ENCODE peak calls at places on chromosome 17, in eight cellular contexts. One of them, this sample, is unnamed.

GRCh38 chr17:73231363-73231762 is 30.3 kb downstream of the CPSF4L start:
- DNase-seq in sigmoid colon: no peak
- DNase-seq in HCT116: no peak
- DNase-seq in GM23338: peak
- DNase-seq in transverse colon: peak
- DNase-seq in endothelial cell of umbilical vein: peak
- DNase-seq in stomach: no peak
- DNase-seq in Panc1: no peak
- DNase-seq in this sample: no peak

GRCh38 chr17:8994319-8994718 is 27.0 kb upstream of the NTN1 start:
- DNase-seq in GM23338: peak
- DNase-seq in endothelial cell of umbilical vein: peak
- DNase-seq in HCT116: peak
- DNase-seq in transverse colon: peak
- DNase-seq in stomach: peak
- DNase-seq in sigmoid colon: peak
- DNase-seq in Panc1: peak
- DNase-seq in this sample: no peak

GRCh38 chr17:55161935-55162555 is 102.7 kb upstream of the HLF start:
- DNase-seq in endothelial cell of umbilical vein: peak
- DNase-seq in sigmoid colon: no peak
- DNase-seq in Panc1: no peak
- DNase-seq in transverse colon: no peak
- DNase-seq in stomach: no peak
- DNase-seq in GM23338: no peak
- DNase-seq in HCT116: peak
- DNase-seq in this sample: no peak

GRCh38 chr17:75623386-75623785 is 9.8 kb upstream of the SMIM5 start:
- DNase-seq in sigmoid colon: no peak
- DNase-seq in stomach: no peak
- DNase-seq in transverse colon: no peak
- DNase-seq in Panc1: no peak
- DNase-seq in GM23338: no peak
- DNase-seq in endothelial cell of umbilical vein: no peak
- DNase-seq in HCT116: no peak
- DNase-seq in this sample: no peak

GRCh38 chr17:57424777-57425188 is 168.5 kb downstream of the MSI2 start:
- DNase-seq in stomach: no peak
- DNase-seq in Panc1: no peak
- DNase-seq in GM23338: no peak
- DNase-seq in endothelial cell of umbilical vein: peak
- DNase-seq in transverse colon: peak
- DNase-seq in HCT116: peak
- DNase-seq in sigmoid colon: no peak
- DNase-seq in this sample: no peak

GRCh38 chr17:81019563-81020442 is 15.1 kb upstream of the BAIAP2 start:
- DNase-seq in stomach: no peak
- DNase-seq in endothelial cell of umbilical vein: no peak
- DNase-seq in HCT116: no peak
- DNase-seq in GM23338: no peak
- DNase-seq in Panc1: no peak
- DNase-seq in transverse colon: no peak
- DNase-seq in sigmoid colon: peak
- DNase-seq in this sample: no peak

GRCh38 chr17:67136191-67137025 is 92.1 kb downstream of the CACNG1 start:
- DNase-seq in HCT116: no peak
- DNase-seq in Panc1: no peak
- DNase-seq in GM23338: no peak
- DNase-seq in transverse colon: no peak
- DNase-seq in stomach: no peak
- DNase-seq in endothelial cell of umbilical vein: no peak
- DNase-seq in sigmoid colon: no peak
- DNase-seq in this sample: no peak

GRCh38 chr17:55089955-55090573 is 121.5 kb downstream of the STXBP4 start:
- DNase-seq in HCT116: peak
- DNase-seq in sigmoid colon: no peak
- DNase-seq in GM23338: peak
- DNase-seq in Panc1: no peak
- DNase-seq in stomach: no peak
- DNase-seq in transverse colon: peak
- DNase-seq in endothelial cell of umbilical vein: no peak
- DNase-seq in this sample: no peak

GRCh38 chr17:39754958-39755549 is 17.3 kb downstream of the GRB7 start:
- DNase-seq in stomach: no peak
- DNase-seq in GM23338: peak
- DNase-seq in HCT116: no peak
- DNase-seq in Panc1: no peak
- DNase-seq in sigmoid colon: peak
- DNase-seq in endothelial cell of umbilical vein: no peak
- DNase-seq in transverse colon: peak
- DNase-seq in this sample: no peak

GRCh38 chr17:82402865-82403264 is 15.3 kb upstream of the HEXD start:
- DNase-seq in transverse colon: no peak
- DNase-seq in stomach: no peak
- DNase-seq in Panc1: no peak
- DNase-seq in HCT116: no peak
- DNase-seq in endothelial cell of umbilical vein: no peak
- DNase-seq in GM23338: no peak
- DNase-seq in sigmoid colon: no peak
- DNase-seq in this sample: no peak

GRCh38 chr17:21218101-21218500 is 4.1 kb upstream of the TMEM11 start:
- DNase-seq in endothelial cell of umbilical vein: peak
- DNase-seq in transverse colon: no peak
- DNase-seq in GM23338: peak
- DNase-seq in sigmoid colon: no peak
- DNase-seq in Panc1: no peak
- DNase-seq in HCT116: no peak
- DNase-seq in stomach: no peak
- DNase-seq in this sample: no peak

GRCh38 chr17:49513044-49513395 is 17.9 kb downstream of the NGFR start:
- DNase-seq in endothelial cell of umbilical vein: no peak
- DNase-seq in sigmoid colon: peak
- DNase-seq in HCT116: no peak
- DNase-seq in Panc1: no peak
- DNase-seq in GM23338: no peak
- DNase-seq in transverse colon: no peak
- DNase-seq in stomach: no peak
- DNase-seq in this sample: no peak

GRCh38 chr17:49515196-49515770 is 20.2 kb downstream of the NGFR start:
- DNase-seq in GM23338: peak
- DNase-seq in HCT116: peak
- DNase-seq in transverse colon: peak
- DNase-seq in Panc1: no peak
- DNase-seq in stomach: peak
- DNase-seq in sigmoid colon: peak
- DNase-seq in endothelial cell of umbilical vein: no peak
- DNase-seq in this sample: peak

GRCh38 chr17:49512296-49513043 is 17.4 kb downstream of the NGFR start:
- DNase-seq in Panc1: no peak
- DNase-seq in sigmoid colon: peak
- DNase-seq in transverse colon: no peak
- DNase-seq in GM23338: peak
- DNase-seq in HCT116: no peak
- DNase-seq in stomach: no peak
- DNase-seq in endothelial cell of umbilical vein: no peak
- DNase-seq in this sample: no peak

GRCh38 chr17:49514374-49514738 is 19.3 kb downstream of the NGFR start:
- DNase-seq in transverse colon: no peak
- DNase-seq in Panc1: no peak
- DNase-seq in HCT116: no peak
- DNase-seq in endothelial cell of umbilical vein: no peak
- DNase-seq in GM23338: peak
- DNase-seq in stomach: no peak
- DNase-seq in sigmoid colon: no peak
- DNase-seq in this sample: no peak

DNA sequence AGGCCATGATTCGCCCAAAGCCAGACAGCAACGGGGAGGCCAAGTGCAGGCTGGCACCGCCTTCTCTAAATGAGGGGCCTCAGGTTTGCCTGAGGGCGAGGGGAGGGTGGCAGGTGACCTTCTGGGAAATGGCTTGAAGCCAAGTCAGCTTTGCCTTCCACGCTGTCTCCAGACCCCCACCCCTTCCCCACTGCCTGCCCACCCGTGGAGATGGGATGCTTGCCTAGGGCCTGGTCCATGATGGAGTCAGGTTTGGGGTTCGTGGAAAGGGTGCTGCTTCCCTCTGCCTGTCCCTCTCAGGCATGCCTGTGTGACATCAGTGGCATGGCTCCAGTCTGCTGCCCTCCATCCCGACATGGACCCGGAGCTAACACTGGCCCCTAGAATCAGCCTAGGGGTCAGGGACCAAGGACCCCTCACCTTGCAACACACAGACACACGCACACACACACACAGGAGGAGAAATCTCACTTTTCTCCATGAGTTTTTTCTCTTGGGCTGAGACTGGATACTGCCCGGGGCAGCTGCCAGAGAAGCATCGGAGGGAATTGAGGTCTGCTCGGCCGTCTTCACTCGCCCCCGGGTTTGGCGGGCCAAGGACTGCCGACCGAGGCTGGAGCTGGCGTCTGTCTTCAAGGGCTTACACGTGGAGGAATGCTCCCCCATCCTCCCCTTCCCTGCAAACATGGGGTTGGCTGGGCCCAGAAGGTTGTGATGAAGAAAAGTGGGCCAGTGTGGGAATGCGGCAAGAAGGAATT is 18.7 kb downstream of the NGFR start:
- DNase-seq in stomach: no peak
- DNase-seq in transverse colon: no peak
- DNase-seq in sigmoid colon: peak
- DNase-seq in GM23338: no peak
- DNase-seq in Panc1: no peak
- DNase-seq in HCT116: no peak
- DNase-seq in endothelial cell of umbilical vein: no peak
- DNase-seq in this sample: no peak
- TF ChIP-seq POLR2AphosphoS5 in stomach: no peak
- TF ChIP-seq POLR2AphosphoS5 in transverse colon: no peak
- TF ChIP-seq POLR2AphosphoS5 in sigmoid colon: peak
- TF ChIP-seq POLR2AphosphoS5 in GM23338: no peak
- TF ChIP-seq POLR2AphosphoS5 in Panc1: no peak
- TF ChIP-seq POLR2AphosphoS5 in HCT116: no peak
- TF ChIP-seq POLR2AphosphoS5 in endothelial cell of umbilical vein: no peak
- TF ChIP-seq POLR2AphosphoS5 in this sample: no peak

DNA sequence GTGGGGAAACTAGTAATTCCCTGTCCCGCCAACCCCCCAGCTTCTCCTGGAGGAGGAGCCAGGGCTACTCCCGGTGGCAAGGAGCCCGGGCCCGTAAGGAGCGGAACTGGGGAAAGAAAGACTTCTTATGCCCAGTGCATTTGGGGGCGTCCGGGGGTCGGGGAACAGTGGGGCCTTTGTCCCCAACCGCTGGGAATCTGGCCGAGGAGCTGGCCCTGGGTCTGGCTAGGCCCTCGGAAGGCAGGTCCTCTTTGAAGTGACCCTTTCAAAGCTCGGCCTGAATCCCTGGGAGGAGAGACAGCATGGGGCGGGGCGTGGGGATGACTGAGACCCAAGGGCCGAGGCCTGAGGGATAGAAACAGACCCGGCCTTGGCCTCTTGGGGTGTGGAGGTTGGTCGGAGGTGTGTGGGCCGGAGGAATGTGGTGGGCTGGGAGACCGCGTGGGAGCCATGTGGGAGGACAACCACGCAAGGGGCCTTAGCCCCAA is 6.0 kb downstream of the ARHGAP23 start:
- DNase-seq in sigmoid colon: peak
- DNase-seq in stomach: no peak
- DNase-seq in endothelial cell of umbilical vein: no peak
- DNase-seq in transverse colon: no peak
- DNase-seq in HCT116: no peak
- DNase-seq in GM23338: no peak
- DNase-seq in Panc1: no peak
- DNase-seq in this sample: no peak
- TF ChIP-seq POLR2AphosphoS5 in sigmoid colon: no peak
- TF ChIP-seq POLR2AphosphoS5 in stomach: no peak
- TF ChIP-seq POLR2AphosphoS5 in endothelial cell of umbilical vein: no peak
- TF ChIP-seq POLR2AphosphoS5 in transverse colon: no peak
- TF ChIP-seq POLR2AphosphoS5 in HCT116: no peak
- TF ChIP-seq POLR2AphosphoS5 in GM23338: no peak
- TF ChIP-seq POLR2AphosphoS5 in Panc1: no peak
- TF ChIP-seq POLR2AphosphoS5 in this sample: no peak

GRCh38 chr17:79829004-79829403 is 10.2 kb downstream of the CBX4 start:
- DNase-seq in GM23338: no peak
- DNase-seq in HCT116: no peak
- DNase-seq in stomach: no peak
- DNase-seq in Panc1: no peak
- DNase-seq in transverse colon: no peak
- DNase-seq in sigmoid colon: no peak
- DNase-seq in endothelial cell of umbilical vein: no peak
- DNase-seq in this sample: no peak

GRCh38 chr17:79829457-79829856 is 9.8 kb downstream of the CBX4 start:
- DNase-seq in stomach: no peak
- DNase-seq in transverse colon: no peak
- DNase-seq in GM23338: no peak
- DNase-seq in HCT116: no peak
- DNase-seq in endothelial cell of umbilical vein: no peak
- DNase-seq in Panc1: no peak
- DNase-seq in sigmoid colon: no peak
- DNase-seq in this sample: no peak

GRCh38 chr17:79830763-79831366 is 8.4 kb downstream of the CBX4 start:
- DNase-seq in stomach: no peak
- DNase-seq in HCT116: no peak
- DNase-seq in Panc1: no peak
- DNase-seq in GM23338: no peak
- DNase-seq in endothelial cell of umbilical vein: no peak
- DNase-seq in sigmoid colon: no peak
- DNase-seq in transverse colon: no peak
- DNase-seq in this sample: no peak

GRCh38 chr17:79831367-79832210 is 7.7 kb downstream of the CBX4 start:
- DNase-seq in transverse colon: no peak
- DNase-seq in stomach: peak
- DNase-seq in Panc1: no peak
- DNase-seq in GM23338: peak
- DNase-seq in HCT116: no peak
- DNase-seq in endothelial cell of umbilical vein: no peak
- DNase-seq in sigmoid colon: peak
- DNase-seq in this sample: no peak

DNA sequence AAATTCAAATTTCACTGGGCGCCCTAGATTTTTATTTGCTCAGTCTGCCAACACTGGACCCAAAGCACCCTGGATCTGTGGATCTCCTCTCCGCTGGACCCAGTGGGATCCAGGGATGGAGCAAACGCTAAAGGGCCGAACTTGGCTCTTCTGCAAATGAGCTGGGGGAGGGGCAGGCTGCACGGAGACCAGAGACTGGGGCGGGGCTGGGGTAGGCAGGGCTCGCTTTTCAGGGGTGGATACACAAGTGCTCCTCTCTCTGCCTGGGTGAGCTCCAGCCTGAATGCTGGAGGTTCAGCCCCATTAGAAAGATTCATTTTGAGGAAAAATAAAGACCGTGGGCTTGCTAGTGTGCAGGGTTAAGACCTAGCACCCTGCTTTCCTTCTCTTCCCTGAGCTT is 8.9 kb downstream of the CBX4 start:
- DNase-seq in HCT116: no peak
- DNase-seq in stomach: no peak
- DNase-seq in Panc1: no peak
- DNase-seq in sigmoid colon: no peak
- DNase-seq in transverse colon: no peak
- DNase-seq in GM23338: peak
- DNase-seq in endothelial cell of umbilical vein: no peak
- DNase-seq in this sample: no peak
- TF ChIP-seq POLR2AphosphoS5 in HCT116: no peak
- TF ChIP-seq POLR2AphosphoS5 in stomach: no peak
- TF ChIP-seq POLR2AphosphoS5 in Panc1: no peak
- TF ChIP-seq POLR2AphosphoS5 in sigmoid colon: no peak
- TF ChIP-seq POLR2AphosphoS5 in transverse colon: no peak
- TF ChIP-seq POLR2AphosphoS5 in GM23338: no peak
- TF ChIP-seq POLR2AphosphoS5 in endothelial cell of umbilical vein: no peak
- TF ChIP-seq POLR2AphosphoS5 in this sample: no peak

GRCh38 chr17:17567631-17568030 is 23.9 kb downstream of the PEMT start:
- DNase-seq in transverse colon: no peak
- DNase-seq in Panc1: no peak
- DNase-seq in stomach: peak
- DNase-seq in endothelial cell of umbilical vein: no peak
- DNase-seq in GM23338: no peak
- DNase-seq in sigmoid colon: peak
- DNase-seq in HCT116: no peak
- DNase-seq in this sample: no peak
- TF ChIP-seq POLR2AphosphoS5 in transverse colon: no peak
- TF ChIP-seq POLR2AphosphoS5 in Panc1: no peak
- TF ChIP-seq POLR2AphosphoS5 in stomach: peak
- TF ChIP-seq POLR2AphosphoS5 in endothelial cell of umbilical vein: no peak
- TF ChIP-seq POLR2AphosphoS5 in GM23338: no peak
- TF ChIP-seq POLR2AphosphoS5 in sigmoid colon: no peak
- TF ChIP-seq POLR2AphosphoS5 in HCT116: no peak
- TF ChIP-seq POLR2AphosphoS5 in this sample: no peak